ENCODE peak calls at places on chromosomes 7 and 10, in seven cellular contexts. U is CD4-positive, alpha-beta memory T cell; N is mesenchymal stem cell; L is pancreas; W is keratinocyte; G is NT2/D1; I is DND-41. Z is an unnamed sample.

GRCh38 chr10:17914169-17915045 is 37.3 kb upstream of the SLC39A12 start:
- DNase-seq in U (no peak), N (no peak), L (no peak), W (no peak), G (no peak), I (no peak), Z (no peak)

GRCh38 chr7:148286150-148286549 is 304.4 kb upstream of the C7orf33 start:
- DNase-seq in U (no peak), N (peak; percentile 13), L (no peak), W (no peak), G (no peak), I (no peak), Z (no peak)

GRCh38 chr10:34504534-34504933 is 310.6 kb downstream of the PARD3 start:
- DNase-seq in U (no peak), N (peak; percentile 57), L (peak; percentile 59), W (peak; percentile 26), G (no peak), I (no peak), Z (no peak)

GRCh38 chr7:92987543-92987942 is 130.2 kb downstream of the SAMD9 start:
- DNase-seq in U (no peak), N (peak; percentile 2), L (no peak), W (no peak), G (no peak), I (no peak), Z (no peak)

GRCh38 chr7:42156541-42156865 is 80.5 kb downstream of the GLI3 start:
- DNase-seq in U (no peak), N (no peak), L (no peak), W (no peak), G (no peak), I (no peak), Z (no peak)

GRCh38 chr10:65100146-65100545 is 1578.9 kb downstream of the REEP3 start:
- DNase-seq in U (no peak), N (no peak), L (no peak), W (no peak), G (no peak), I (no peak), Z (no peak)

GRCh38 chr7:28409716-28410627 is 2.3 kb upstream of the CREB5 start:
- DNase-seq in U (no peak), N (peak; percentile 54), L (peak; percentile 26), W (no peak), G (no peak), I (no peak), Z (no peak)

GRCh38 chr7:82507976-82508677 is 64.5 kb upstream of the CACNA2D1 start:
- DNase-seq in U (no peak), N (no peak), L (peak; percentile 43), W (no peak), G (no peak), I (no peak), Z (no peak)

GRCh38 chr7:4768597-4769569 is 6.5 kb upstream of the AP5Z1 start:
- DNase-seq in U (no peak), N (no peak), L (no peak), W (no peak), G (no peak), I (no peak), Z (no peak)

GRCh38 chr7:78020131-78020873 is 221.7 kb downstream of the PHTF2 start:
- DNase-seq in U (peak; percentile 41), N (peak; percentile 83), L (peak; percentile 71), W (peak; percentile 17), G (peak; percentile 58), I (peak; percentile 20), Z (no peak)

GRCh38 chr10:125559210-125559609 is 123.8 kb downstream of the TEX36 start:
- DNase-seq in U (no peak), N (no peak), L (no peak), W (no peak), G (no peak), I (no peak), Z (no peak)

GRCh38 chr7:44286618-44287487 is 38.5 kb downstream of the CAMK2B start:
- DNase-seq in U (no peak), N (no peak), L (no peak), W (no peak), G (no peak), I (peak; percentile 28), Z (no peak)

GRCh38 chr10:2037966-2038493 is 300.7 kb upstream of the ADARB2 start:
- DNase-seq in U (no peak), N (no peak), L (no peak), W (no peak), G (no peak), I (no peak), Z (no peak)

GRCh38 chr7:118918556-118918955 is 694.1 kb downstream of the ANKRD7 start:
- DNase-seq in U (no peak), N (peak; percentile 54), L (no peak), W (no peak), G (no peak), I (no peak), Z (no peak)

GRCh38 chr10:95445223-95445836 is 115.8 kb downstream of the SORBS1 start:
- DNase-seq in U (no peak), N (peak; percentile 68), L (peak; percentile 69), W (no peak), G (no peak), I (no peak), Z (no peak)

GRCh38 chr7:36563706-36564325 is 160.5 kb downstream of the AOAH start:
- DNase-seq in U (no peak), N (peak; percentile 50), L (no peak), W (no peak), G (no peak), I (no peak), Z (no peak)

GRCh38 chr7:27175005-27175625 is 995 bp upstream of the HOXA10 start:
- DNase-seq in U (no peak), N (no peak), L (no peak), W (no peak), G (no peak), I (no peak), Z (no peak)

GRCh38 chr7:128893251-128894100 is 17.0 kb downstream of the KCP start:
- DNase-seq in U (no peak), N (no peak), L (no peak), W (peak; percentile 79), G (no peak), I (no peak), Z (no peak)

GRCh38 chr7:143931739-143932138 is 3.3 kb upstream of the OR2F2 start:
- DNase-seq in U (no peak), N (peak; percentile 36), L (no peak), W (no peak), G (no peak), I (no peak), Z (no peak)

GRCh38 chr10:90321132-90321816 is 536.6 kb downstream of the HTR7 start:
- DNase-seq in U (no peak), N (no peak), L (no peak), W (no peak), G (no peak), I (no peak), Z (no peak)

GRCh38 chr10:1114355-1115261 is 58.4 kb downstream of the WDR37 start:
- DNase-seq in U (no peak), N (no peak), L (no peak), W (no peak), G (no peak), I (no peak), Z (no peak)

GRCh38 chr10:5545778-5546710 is 21.3 kb downstream of the CALML3 start:
- DNase-seq in U (no peak), N (peak; percentile 93), L (no peak), W (no peak), G (no peak), I (no peak), Z (no peak)

GRCh38 chr7:155190608-155191536 is 106.8 kb upstream of the INSIG1 start:
- DNase-seq in U (peak; percentile 53), N (peak; percentile 21), L (peak; percentile 74), W (no peak), G (no peak), I (peak; percentile 51), Z (peak; percentile 64)

GRCh38 chr7:3028767-3029111 is 14.9 kb downstream of the CARD11 start:
- DNase-seq in U (no peak), N (no peak), L (no peak), W (no peak), G (no peak), I (no peak), Z (no peak)

GRCh38 chr7:130966246-130967009 is 232.4 kb upstream of the KLF14 start:
- DNase-seq in U (no peak), N (no peak), L (no peak), W (no peak), G (no peak), I (no peak), Z (no peak)

GRCh38 chr10:99781734-99782429 is 558 bp upstream of the ABCC2 start:
- DNase-seq in U (no peak), N (no peak), L (no peak), W (no peak), G (no peak), I (no peak), Z (no peak)

GRCh38 chr7:4136501-4137110 is 545.5 kb upstream of the FOXK1 start:
- DNase-seq in U (no peak), N (no peak), L (no peak), W (no peak), G (no peak), I (no peak), Z (no peak)

GRCh38 chr10:113539789-113540188 is 13.1 kb upstream of the HABP2 start:
- DNase-seq in U (no peak), N (peak; percentile 32), L (no peak), W (no peak), G (no peak), I (no peak), Z (no peak)

GRCh38 chr7:39753823-39754325 is 130.5 kb downstream of the RALA start:
- DNase-seq in U (no peak), N (no peak), L (no peak), W (no peak), G (no peak), I (no peak), Z (no peak)
- H3K4me3 ChIP-seq in U (no peak overlapping the region), N (no peak overlapping the region), L (no peak overlapping the region), W (no peak overlapping the region), G (no peak overlapping the region), I (no peak overlapping the region), Z (no peak overlapping the region)

DNA sequence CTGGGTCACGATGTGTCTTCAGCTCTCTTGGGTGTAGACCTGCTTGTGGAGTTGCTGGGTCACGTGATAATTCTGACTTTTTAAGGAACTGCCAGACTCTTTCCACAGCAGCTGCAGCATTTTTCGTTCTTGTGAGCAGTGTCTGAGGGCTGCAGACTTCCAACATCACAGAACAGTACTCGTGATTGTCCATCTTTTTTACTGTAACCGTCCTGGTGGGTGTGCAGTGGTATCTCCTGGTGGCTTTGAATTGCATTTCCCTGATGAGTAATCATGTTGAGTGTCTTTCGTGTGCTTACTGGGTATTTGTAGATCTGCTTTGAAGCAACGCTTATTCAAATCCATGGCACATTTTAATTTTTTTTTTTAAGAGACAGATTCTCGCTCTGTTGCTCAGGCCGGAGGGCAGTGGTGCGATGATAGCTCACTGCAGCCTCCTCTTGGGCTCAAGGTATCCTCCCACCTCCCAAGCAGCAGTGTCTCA is 22.7 kb downstream of the INPP5A start:
- DNase-seq in U (no peak), N (no peak), L (no peak), W (no peak), G (no peak), I (no peak), Z (no peak)
- H3K4me1 ChIP-seq in U (peaks cover 20% of the 10 kb centered on the region), N (peaks cover 6% of the 10 kb centered on the region), L (no peaks in the 10 kb centered on the region), W (no peaks in the 10 kb centered on the region), G (no peaks in the 10 kb centered on the region), I (peaks cover 6% of the 10 kb centered on the region), Z (peaks cover 25% of the 10 kb centered on the region)

GRCh38 chr10:103394180-103394579 is 2.1 kb downstream of the ATP5MK start:
- DNase-seq in U (no peak), N (peak; percentile 20), L (no peak), W (no peak), G (no peak), I (no peak), Z (no peak)
- H3K4me3 ChIP-seq in U (no peak overlapping the region), N (no peak overlapping the region), L (no peak overlapping the region), W (no peak overlapping the region), G (no peak overlapping the region), I (peak overlapping the region; percentile 24), Z (no peak overlapping the region)

GRCh38 chr7:116782177-116782711 is 80.1 kb upstream of the CAPZA2 start:
- DNase-seq in U (no peak), N (no peak), L (no peak), W (no peak), G (peak; percentile 77), I (no peak), Z (no peak)
- H3K4me1 ChIP-seq in U (no peaks in the 10 kb centered on the region), N (peaks cover 19% of the 10 kb centered on the region), L (peaks cover 23% of the 10 kb centered on the region), W (peaks cover 52% of the 10 kb centered on the region), G (no peaks in the 10 kb centered on the region), I (no peaks in the 10 kb centered on the region), Z (no peaks in the 10 kb centered on the region)